ENCODE peak calls at places on chromosomes 11 and 22, in seven cellular contexts. V is K562, A is pancreas, H is osteoblast, Z is lower lobe of right lung, C is right atrium auricular region, T is GM23248. U is an unnamed sample.
A peak's percentile ranks its signal among the peaks of the same experiment; 100 is the strongest.

GRCh38 chr11:91932151-91932821 is 292.3 kb upstream of the FAT3 start:
- DNase-seq in V (no peak), A (no peak), H (no peak), Z (no peak), C (no peak), T (peak; percentile 29), U (peak; percentile 18)

GRCh38 chr11:123184531-123184930 is 10.5 kb downstream of the CLMP start:
- DNase-seq in V (no peak), A (no peak), H (no peak), Z (no peak), C (no peak), T (peak; percentile 45), U (no peak)

GRCh38 chr11:2434008-2434407 is 10.3 kb downstream of the TRPM5 start:
- DNase-seq in V (no peak), A (no peak), H (peak; percentile 6), Z (no peak), C (no peak), T (no peak), U (no peak)

GRCh38 chr11:124900464-124900863 is 2.8 kb upstream of the ROBO4 start:
- DNase-seq in V (no peak), A (no peak), H (peak; percentile 96), Z (no peak), C (no peak), T (peak; percentile 96), U (peak; percentile 56)

GRCh38 chr11:12426176-12426575 is 48.8 kb downstream of the PARVA start:
- DNase-seq in V (no peak), A (no peak), H (no peak), Z (no peak), C (no peak), T (no peak), U (no peak)

GRCh38 chr22:42717197-42717967 is 3.3 kb downstream of the A4GALT start:
- DNase-seq in V (peak; percentile 21), A (no peak), H (peak; percentile 61), Z (no peak), C (no peak), T (peak; percentile 33), U (no peak)

GRCh38 chr11:113971506-113972195 is 3.3 kb upstream of the HTR3A start:
- DNase-seq in V (no peak), A (no peak), H (no peak), Z (no peak), C (no peak), T (no peak), U (no peak)

GRCh38 chr22:29385748-29386147 is 2.6 kb downstream of the AP1B1 start:
- DNase-seq in V (no peak), A (no peak), H (no peak), Z (no peak), C (no peak), T (no peak), U (peak; percentile 39)

GRCh38 chr22:43848366-43849171 is 13.7 kb downstream of the SULT4A1 start:
- DNase-seq in V (no peak), A (peak; percentile 37), H (peak; percentile 90), Z (no peak), C (no peak), T (peak; percentile 53), U (peak; percentile 33)

GRCh38 chr11:125923012-125923579 is 18.8 kb downstream of the DDX25 start:
- DNase-seq in V (peak; percentile 82), A (peak; percentile 37), H (peak; percentile 76), Z (no peak), C (peak; percentile 66), T (peak; percentile 82), U (peak; percentile 52)

GRCh38 chr11:41256060-41256459 is 203.4 kb downstream of the LRRC4C start:
- DNase-seq in V (no peak), A (no peak), H (no peak), Z (no peak), C (no peak), T (no peak), U (no peak)

GRCh38 chr11:34427171-34427805 is 11.4 kb upstream of the CAT start:
- DNase-seq in V (peak; percentile 70), A (no peak), H (peak; percentile 76), Z (no peak), C (no peak), T (peak; percentile 97), U (no peak)

GRCh38 chr22:44495629-44496028 is 2.4 kb downstream of the RTL6 start:
- DNase-seq in V (no peak), A (no peak), H (no peak), Z (no peak), C (peak; percentile 51), T (no peak), U (no peak)

GRCh38 chr22:17260950-17261349 is 41.7 kb upstream of the ADA2 start:
- DNase-seq in V (no peak), A (peak; percentile 42), H (no peak), Z (no peak), C (no peak), T (no peak), U (no peak)

GRCh38 chr11:3796346-3796745 is 1.0 kb downstream of the NUP98 start:
- DNase-seq in V (no peak), A (no peak), H (no peak), Z (no peak), C (no peak), T (peak; percentile 44), U (no peak)

GRCh38 chr11:65852508-65853248 is 5.3 kb downstream of the CFL1 start:
- DNase-seq in V (no peak), A (peak; percentile 35), H (peak; percentile 65), Z (no peak), C (no peak), T (no peak), U (peak; percentile 62)

GRCh38 chr11:35618497-35619029 is 303 bp downstream of the FJX1 start:
- DNase-seq in V (peak; percentile 25), A (peak; percentile 33), H (peak; percentile 92), Z (peak; percentile 49), C (no peak), T (peak; percentile 84), U (peak; percentile 23)

GRCh38 chr11:70933986-70934583 is 318.3 kb downstream of the SHANK2 start:
- DNase-seq in V (no peak), A (no peak), H (no peak), Z (no peak), C (no peak), T (no peak), U (no peak)

GRCh38 chr11:72982286-72982685 is 159.8 kb downstream of the FCHSD2 start:
- DNase-seq in V (no peak), A (no peak), H (peak; percentile 26), Z (no peak), C (no peak), T (no peak), U (no peak)

GRCh38 chr11:132050081-132050480 is 679.7 kb downstream of the NTM start:
- DNase-seq in V (no peak), A (no peak), H (no peak), Z (no peak), C (no peak), T (no peak), U (peak; percentile 41)

GRCh38 chr22:38982008-38982927 is at the start of gene APOBEC3B:
- DNase-seq in V (peak; percentile 92), A (peak; percentile 88), H (peak; percentile 94), Z (peak; percentile 80), C (peak; percentile 92), T (peak; percentile 93), U (peak; percentile 67)

GRCh38 chr22:38981659-38982007 is 514 bp upstream of the APOBEC3B start:
- DNase-seq in V (no peak), A (no peak), H (no peak), Z (no peak), C (no peak), T (no peak), U (no peak)

GRCh38 chr22:38984224-38984623 is 2.1 kb downstream of the APOBEC3B start:
- DNase-seq in V (peak; percentile 64), A (no peak), H (no peak), Z (no peak), C (no peak), T (no peak), U (no peak)

GRCh38 chr22:38986629-38987028 is 4.5 kb downstream of the APOBEC3B start:
- DNase-seq in V (no peak), A (no peak), H (no peak), Z (no peak), C (no peak), T (no peak), U (no peak)

GRCh38 chr22:38981005-38981658 is 1.0 kb upstream of the APOBEC3B start:
- DNase-seq in V (peak; percentile 61), A (peak; percentile 66), H (peak; percentile 69), Z (no peak), C (no peak), T (peak; percentile 58), U (no peak)
- H3K4me3 ChIP-seq in V (no peak overlapping the region), A (no peak overlapping the region), H (peak overlapping the region; percentile 70), Z (peak overlapping the region; percentile 43), C (no peak overlapping the region), T (peak overlapping the region; percentile 71), U (peak overlapping the region; percentile 44)

DNA sequence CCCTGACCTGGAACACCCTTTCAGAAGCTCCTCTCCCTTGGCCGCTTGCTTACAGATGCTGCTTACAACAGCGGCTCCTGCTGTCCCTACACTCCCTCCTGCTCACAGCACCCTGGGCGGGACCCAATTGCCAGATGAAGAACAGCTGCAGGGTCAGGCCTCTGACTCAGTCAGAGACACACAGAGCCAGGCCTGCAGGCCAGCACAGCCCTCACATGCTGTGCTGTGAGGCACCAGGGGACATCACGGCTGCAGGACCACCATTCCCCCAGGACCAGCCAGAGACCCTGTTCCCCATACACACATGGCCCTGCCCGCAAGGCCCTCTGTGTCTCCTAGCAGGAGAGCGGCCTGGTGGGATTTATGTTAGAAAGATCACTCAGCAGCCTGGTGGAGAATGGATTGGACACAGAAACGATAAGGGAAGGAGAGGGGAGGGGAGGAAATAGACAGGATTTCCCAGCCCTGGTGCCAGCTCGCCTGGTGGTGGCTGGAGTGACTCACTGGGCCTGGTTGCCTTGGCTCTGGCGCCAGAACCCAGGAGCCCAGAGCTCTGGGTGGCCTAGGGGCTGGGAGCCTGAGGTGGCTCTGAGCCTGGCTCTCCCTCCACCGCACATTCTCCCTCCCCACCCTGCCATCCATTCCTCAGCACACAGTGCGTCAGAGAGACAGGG is 6.7 kb downstream of the CAPN5 start:
- DNase-seq in V (peak; percentile 41), A (peak; percentile 80), H (peak; percentile 99), Z (peak; percentile 60), C (peak; percentile 93), T (peak; percentile 99), U (peak; percentile 90)
- H3K4me3 ChIP-seq in V (no peak overlapping the region), A (no peak overlapping the region), H (peak overlapping the region; percentile 32), Z (no peak overlapping the region), C (no peak overlapping the region), T (peak overlapping the region; percentile 45), U (no peak overlapping the region)

DNA sequence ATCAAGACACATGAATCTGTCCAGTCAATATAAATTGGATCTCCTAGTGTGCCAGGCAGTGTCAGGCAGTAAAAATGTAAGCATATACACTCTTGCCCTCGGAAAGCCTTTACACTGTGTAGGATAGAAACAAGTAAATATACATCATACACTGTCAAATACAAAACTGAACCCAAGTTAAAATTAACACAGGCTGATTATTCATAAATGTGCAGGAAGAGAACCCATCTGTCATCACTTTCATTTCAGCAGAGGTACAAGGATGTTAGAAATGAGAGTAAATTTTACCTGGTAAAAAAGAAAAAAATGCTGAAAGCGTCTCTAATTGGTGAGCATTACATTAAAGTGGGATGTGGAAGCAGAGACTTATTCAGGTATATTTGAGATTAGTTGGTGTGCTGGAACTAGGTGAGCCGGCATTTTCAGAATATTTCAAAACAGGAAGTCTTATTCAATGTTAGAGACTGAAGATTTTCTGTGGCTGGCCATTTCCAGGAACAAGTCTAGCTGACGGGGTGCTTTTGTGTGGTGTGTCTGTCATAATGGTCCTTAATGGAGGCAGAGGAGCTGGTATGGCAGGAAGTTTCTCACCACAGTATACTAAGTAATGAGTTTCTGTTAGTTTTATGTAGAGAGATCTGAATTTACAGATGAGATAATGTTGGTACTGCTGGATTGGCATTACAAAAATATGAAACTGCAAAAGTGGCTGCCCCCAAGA is 192.6 kb downstream of the CASP12 start:
- DNase-seq in V (no peak), A (no peak), H (peak; percentile 3), Z (peak; percentile 35), C (peak; percentile 59), T (no peak), U (peak; percentile 29)
- H3K4me3 ChIP-seq in V (no peak overlapping the region), A (no peak overlapping the region), H (peak overlapping the region; percentile 0), Z (peak overlapping the region; percentile 14), C (no peak overlapping the region), T (no peak overlapping the region), U (no peak overlapping the region)

GRCh38 chr11:130000552-130001176 is 2.0 kb downstream of the PRDM10 start:
- DNase-seq in V (no peak), A (no peak), H (no peak), Z (no peak), C (no peak), T (no peak), U (no peak)
- H3K4me3 ChIP-seq in V (no peak overlapping the region), A (no peak overlapping the region), H (peak overlapping the region; percentile 82), Z (peak overlapping the region; percentile 71), C (no peak overlapping the region), T (peak overlapping the region; percentile 79), U (peak overlapping the region; percentile 83)

U was measured in heart left ventricle.